ENCODE peak calls at places on chromosomes 3 and 15, in six cellular contexts. One of them, this sample, is unnamed.

GRCh38 chr3:191473766-191474198 is 12.8 kb downstream of the PYDC2 start:
- DNase-seq in suprapubic skin: no peak
- DNase-seq in stomach: no peak
- DNase-seq in transverse colon: no peak
- DNase-seq in A549: no peak
- DNase-seq in SK-N-SH: no peak
- DNase-seq in this sample: no peak

GRCh38 chr15:55289011-55289572 is 521 bp downstream of the RAB27A start:
- DNase-seq in stomach: peak; percentile 47
- DNase-seq in suprapubic skin: peak; percentile 67
- DNase-seq in A549: peak; percentile 35
- DNase-seq in SK-N-SH: no peak
- DNase-seq in transverse colon: peak; percentile 31
- DNase-seq in this sample: peak; percentile 26

GRCh38 chr3:33943277-33943676 is 144.8 kb downstream of the PDCD6IP start:
- DNase-seq in stomach: no peak
- DNase-seq in suprapubic skin: no peak
- DNase-seq in A549: no peak
- DNase-seq in SK-N-SH: no peak
- DNase-seq in transverse colon: no peak
- DNase-seq in this sample: no peak

GRCh38 chr15:63044645-63045437 is 2.3 kb downstream of the TPM1 start:
- DNase-seq in stomach: no peak
- DNase-seq in suprapubic skin: no peak
- DNase-seq in transverse colon: no peak
- DNase-seq in SK-N-SH: no peak
- DNase-seq in A549: no peak
- DNase-seq in this sample: no peak

GRCh38 chr15:69976366-69976994 is 121.2 kb downstream of the TLE3 start:
- DNase-seq in suprapubic skin: no peak
- DNase-seq in stomach: no peak
- DNase-seq in transverse colon: peak; percentile 29
- DNase-seq in SK-N-SH: no peak
- DNase-seq in A549: no peak
- DNase-seq in this sample: peak; percentile 42

GRCh38 chr3:140378571-140379340 is 299.1 kb upstream of the TRIM42 start:
- DNase-seq in stomach: no peak
- DNase-seq in transverse colon: no peak
- DNase-seq in suprapubic skin: no peak
- DNase-seq in SK-N-SH: no peak
- DNase-seq in A549: no peak
- DNase-seq in this sample: no peak

GRCh38 chr3:153625506-153625905 is 463.5 kb downstream of the RAP2B start:
- DNase-seq in transverse colon: no peak
- DNase-seq in A549: no peak
- DNase-seq in stomach: no peak
- DNase-seq in SK-N-SH: no peak
- DNase-seq in suprapubic skin: no peak
- DNase-seq in this sample: no peak

GRCh38 chr3:116057403-116058006 is 387.8 kb downstream of the LSAMP start:
- DNase-seq in A549: no peak
- DNase-seq in stomach: no peak
- DNase-seq in transverse colon: no peak
- DNase-seq in suprapubic skin: no peak
- DNase-seq in SK-N-SH: no peak
- DNase-seq in this sample: no peak

GRCh38 chr15:84883433-84883832 is 1.0 kb upstream of the SLC28A1 start:
- DNase-seq in A549: no peak
- DNase-seq in suprapubic skin: no peak
- DNase-seq in transverse colon: no peak
- DNase-seq in SK-N-SH: no peak
- DNase-seq in stomach: no peak
- DNase-seq in this sample: no peak

GRCh38 chr3:11844891-11845290 is 1.8 kb downstream of the TAMM41 start:
- DNase-seq in suprapubic skin: no peak
- DNase-seq in stomach: no peak
- DNase-seq in A549: no peak
- DNase-seq in transverse colon: no peak
- DNase-seq in SK-N-SH: no peak
- DNase-seq in this sample: no peak

GRCh38 chr15:51448592-51449494 is 107.4 kb downstream of the GLDN start:
- DNase-seq in transverse colon: no peak
- DNase-seq in SK-N-SH: no peak
- DNase-seq in stomach: no peak
- DNase-seq in suprapubic skin: no peak
- DNase-seq in A549: no peak
- DNase-seq in this sample: no peak

GRCh38 chr15:57686657-57687056 is 19.9 kb upstream of the POLR2M start:
- DNase-seq in suprapubic skin: no peak
- DNase-seq in transverse colon: no peak
- DNase-seq in SK-N-SH: no peak
- DNase-seq in stomach: no peak
- DNase-seq in A549: no peak
- DNase-seq in this sample: no peak

GRCh38 chr3:187368251-187368733 is at the start of gene RTP4:
- DNase-seq in suprapubic skin: no peak
- DNase-seq in SK-N-SH: no peak
- DNase-seq in A549: no peak
- DNase-seq in stomach: no peak
- DNase-seq in transverse colon: no peak
- DNase-seq in this sample: no peak

GRCh38 chr3:11095932-11096265 is 58.4 kb upstream of the HRH1 start:
- DNase-seq in A549: no peak
- DNase-seq in suprapubic skin: no peak
- DNase-seq in stomach: no peak
- DNase-seq in SK-N-SH: no peak
- DNase-seq in transverse colon: no peak
- DNase-seq in this sample: no peak

GRCh38 chr3:157335677-157336076 is 101.0 kb upstream of the PTX3 start:
- DNase-seq in A549: peak; percentile 46
- DNase-seq in SK-N-SH: no peak
- DNase-seq in stomach: no peak
- DNase-seq in suprapubic skin: no peak
- DNase-seq in transverse colon: no peak
- DNase-seq in this sample: no peak

GRCh38 chr15:88835646-88836045 is 32.4 kb downstream of the ACAN start:
- DNase-seq in transverse colon: no peak
- DNase-seq in SK-N-SH: no peak
- DNase-seq in suprapubic skin: no peak
- DNase-seq in A549: no peak
- DNase-seq in stomach: no peak
- DNase-seq in this sample: no peak

GRCh38 chr3:165820685-165821123 is 16.5 kb downstream of the BCHE start:
- DNase-seq in transverse colon: no peak
- DNase-seq in suprapubic skin: no peak
- DNase-seq in SK-N-SH: no peak
- DNase-seq in A549: no peak
- DNase-seq in stomach: no peak
- DNase-seq in this sample: no peak

GRCh38 chr15:58282060-58282708 is 144.0 kb downstream of the AQP9 start:
- DNase-seq in stomach: no peak
- DNase-seq in transverse colon: no peak
- DNase-seq in suprapubic skin: no peak
- DNase-seq in A549: no peak
- DNase-seq in SK-N-SH: no peak
- DNase-seq in this sample: no peak

GRCh38 chr15:51341366-51342248 is at the start of gene GLDN:
- DNase-seq in transverse colon: no peak
- DNase-seq in stomach: peak; percentile 52
- DNase-seq in suprapubic skin: peak; percentile 77
- DNase-seq in A549: no peak
- DNase-seq in SK-N-SH: peak; percentile 80
- DNase-seq in this sample: peak; percentile 20

GRCh38 chr3:31828007-31828406 is 153.1 kb downstream of the OSBPL10 start:
- DNase-seq in stomach: no peak
- DNase-seq in suprapubic skin: no peak
- DNase-seq in transverse colon: no peak
- DNase-seq in SK-N-SH: no peak
- DNase-seq in A549: no peak
- DNase-seq in this sample: no peak

GRCh38 chr15:45906230-45906629 is 271.4 kb downstream of the SQOR start:
- DNase-seq in SK-N-SH: no peak
- DNase-seq in suprapubic skin: no peak
- DNase-seq in transverse colon: no peak
- DNase-seq in A549: no peak
- DNase-seq in stomach: no peak
- DNase-seq in this sample: no peak

GRCh38 chr3:165884518-165884917 is 47.3 kb upstream of the BCHE start:
- DNase-seq in suprapubic skin: no peak
- DNase-seq in SK-N-SH: no peak
- DNase-seq in A549: no peak
- DNase-seq in transverse colon: no peak
- DNase-seq in stomach: no peak
- DNase-seq in this sample: no peak

GRCh38 chr15:44726568-44727461 is 9.5 kb upstream of the TRIM69 start:
- DNase-seq in SK-N-SH: no peak
- DNase-seq in transverse colon: peak; percentile 78
- DNase-seq in stomach: peak; percentile 49
- DNase-seq in A549: peak; percentile 35
- DNase-seq in suprapubic skin: no peak
- DNase-seq in this sample: peak; percentile 37

GRCh38 chr3:14766428-14767244 is 52.1 kb upstream of the FGD5 start:
- DNase-seq in stomach: no peak
- DNase-seq in suprapubic skin: no peak
- DNase-seq in A549: no peak
- DNase-seq in transverse colon: no peak
- DNase-seq in SK-N-SH: no peak
- DNase-seq in this sample: no peak

GRCh38 chr15:36579792-36580431 is 486 bp downstream of the CDIN1 start:
- DNase-seq in suprapubic skin: no peak
- DNase-seq in SK-N-SH: no peak
- DNase-seq in A549: no peak
- DNase-seq in stomach: peak; percentile 27
- DNase-seq in transverse colon: peak; percentile 27
- DNase-seq in this sample: peak; percentile 6

GRCh38 chr15:31442203-31443090 is 115.8 kb downstream of the KLF13 start:
- DNase-seq in transverse colon: no peak
- DNase-seq in A549: peak; percentile 51
- DNase-seq in SK-N-SH: peak; percentile 70
- DNase-seq in stomach: peak; percentile 42
- DNase-seq in suprapubic skin: peak; percentile 82
- DNase-seq in this sample: no peak

GRCh38 chr3:129623447-129624118 is 17.1 kb upstream of the PLXND1 start:
- DNase-seq in A549: no peak
- DNase-seq in SK-N-SH: peak; percentile 27
- DNase-seq in stomach: peak; percentile 80
- DNase-seq in suprapubic skin: peak; percentile 89
- DNase-seq in transverse colon: peak; percentile 69
- DNase-seq in this sample: no peak

GRCh38 chr15:78930577-78931388 is 14.1 kb downstream of the CTSH start:
- DNase-seq in suprapubic skin: no peak
- DNase-seq in stomach: no peak
- DNase-seq in transverse colon: no peak
- DNase-seq in SK-N-SH: peak; percentile 72
- DNase-seq in A549: peak; percentile 68
- DNase-seq in this sample: no peak

GRCh38 chr15:71118881-71119632 is 3.8 kb downstream of the THSD4 start:
- DNase-seq in transverse colon: no peak
- DNase-seq in suprapubic skin: no peak
- DNase-seq in SK-N-SH: no peak
- DNase-seq in stomach: no peak
- DNase-seq in A549: no peak
- DNase-seq in this sample: no peak

GRCh38 chr3:69888946-69889315 is 110.6 kb upstream of the SAMMSON start:
- DNase-seq in suprapubic skin: no peak
- DNase-seq in A549: no peak
- DNase-seq in stomach: no peak
- DNase-seq in SK-N-SH: no peak
- DNase-seq in transverse colon: no peak
- DNase-seq in this sample: no peak

GRCh38 chr3:151584603-151585002 is 123.7 kb upstream of the IGSF10 start:
- DNase-seq in transverse colon: no peak
- DNase-seq in SK-N-SH: no peak
- DNase-seq in stomach: no peak
- DNase-seq in suprapubic skin: no peak
- DNase-seq in A549: no peak
- DNase-seq in this sample: no peak

GRCh38 chr3:139299261-139300132 is 44.3 kb upstream of the MRPS22 start:
- DNase-seq in stomach: peak; percentile 37
- DNase-seq in suprapubic skin: no peak
- DNase-seq in A549: peak; percentile 31
- DNase-seq in SK-N-SH: no peak
- DNase-seq in transverse colon: no peak
- DNase-seq in this sample: no peak
- TF ChIP-seq EP300 in stomach: no peak
- TF ChIP-seq EP300 in suprapubic skin: no peak
- TF ChIP-seq EP300 in A549: no peak
- TF ChIP-seq EP300 in SK-N-SH: peak; percentile 11
- TF ChIP-seq EP300 in transverse colon: no peak
- TF ChIP-seq EP300 in this sample: no peak

GRCh38 chr3:62051506-62051905 is 321.8 kb downstream of the FEZF2 start:
- DNase-seq in suprapubic skin: no peak
- DNase-seq in stomach: peak; percentile 58
- DNase-seq in transverse colon: peak; percentile 47
- DNase-seq in SK-N-SH: peak; percentile 13
- DNase-seq in A549: no peak
- DNase-seq in this sample: no peak
- TF ChIP-seq CTCF in suprapubic skin: no peak
- TF ChIP-seq CTCF in stomach: no peak
- TF ChIP-seq CTCF in transverse colon: peak; percentile 38
- TF ChIP-seq CTCF in SK-N-SH: peak; percentile 61
- TF ChIP-seq CTCF in A549: no peak
- TF ChIP-seq CTCF in this sample: no peak

DNA sequence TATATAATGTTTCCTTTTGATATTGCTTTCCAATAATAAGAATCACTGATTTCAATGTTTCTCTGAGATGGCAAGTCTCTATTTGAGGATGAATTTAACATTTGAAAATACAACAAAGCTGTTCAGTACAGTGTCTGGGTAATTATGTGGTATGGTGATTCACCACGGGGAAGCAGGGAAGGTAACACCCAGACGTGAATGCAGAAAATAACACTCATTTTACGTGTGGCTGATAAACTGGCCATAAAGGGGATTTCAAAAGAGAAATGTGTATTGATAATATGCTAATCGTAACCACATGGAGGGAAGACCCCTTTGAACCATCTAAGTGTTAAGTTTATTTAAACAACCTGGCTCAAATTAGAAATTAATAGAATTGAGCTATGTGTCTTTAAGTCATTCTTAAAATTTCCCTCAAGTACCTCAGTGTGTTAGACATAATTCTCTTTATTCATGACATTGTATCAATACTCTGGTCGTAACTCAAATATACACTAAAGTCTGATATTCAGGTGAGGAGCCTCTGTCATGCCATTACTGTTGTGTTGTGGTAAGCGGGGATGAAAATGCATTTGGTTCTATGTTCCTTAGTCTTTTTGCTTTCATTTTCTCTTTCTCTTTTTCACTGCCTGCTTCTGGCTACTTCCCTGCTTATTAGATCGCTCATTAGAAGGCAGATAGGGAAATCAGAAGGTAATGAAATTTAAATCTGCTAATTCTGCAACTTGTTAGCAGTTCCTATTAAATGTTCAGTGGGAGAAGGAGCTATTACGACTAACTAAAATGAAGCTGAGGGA is 344.8 kb downstream of the GRM7 start:
- DNase-seq in SK-N-SH: no peak
- DNase-seq in A549: no peak
- DNase-seq in transverse colon: no peak
- DNase-seq in suprapubic skin: no peak
- DNase-seq in stomach: no peak
- DNase-seq in this sample: no peak
- TF ChIP-seq EP300 in SK-N-SH: no peak
- TF ChIP-seq EP300 in A549: no peak
- TF ChIP-seq EP300 in transverse colon: no peak
- TF ChIP-seq EP300 in suprapubic skin: no peak
- TF ChIP-seq EP300 in stomach: no peak
- TF ChIP-seq EP300 in this sample: no peak

GRCh38 chr15:33132722-33133345 is 61.7 kb downstream of the FMN1 start:
- DNase-seq in stomach: no peak
- DNase-seq in A549: peak; percentile 65
- DNase-seq in suprapubic skin: no peak
- DNase-seq in transverse colon: peak; percentile 33
- DNase-seq in SK-N-SH: peak; percentile 50
- DNase-seq in this sample: no peak
- TF ChIP-seq CTCF in stomach: peak; percentile 28
- TF ChIP-seq CTCF in A549: peak; percentile 91
- TF ChIP-seq CTCF in suprapubic skin: no peak
- TF ChIP-seq CTCF in transverse colon: peak; percentile 64
- TF ChIP-seq CTCF in SK-N-SH: peak; percentile 85
- TF ChIP-seq CTCF in this sample: peak; percentile 32